ENCODE peak calls at places on chromosomes 11 and 22, in ten cellular contexts. One of them, this sample, is unnamed.
A peak's percentile ranks its signal among the peaks of the same experiment; 100 is the strongest.

GRCh38 chr11:45285931-45286632 is at the start of gene SYT13:
- DNase-seq in effector CD8-positive, alpha-beta T cell: no peak
- DNase-seq in stimulated activated CD4-positive, alpha-beta T cell treated with anti-CD3 and anti-CD28 coated beads, TNF-alpha, amount 100 ng/mL, for 1 hour: no peak
- DNase-seq in T-helper 2 cell: no peak
- DNase-seq in GM20000: no peak
- DNase-seq in CD8-positive, alpha-beta memory T cell: no peak
- DNase-seq in stimulated activated CD8-positive, alpha-beta memory T cell treated with anti-CD3 and anti-CD28 coated beads, Interleukin-15, amount 100 ng/mL, for 24 hours: no peak
- DNase-seq in activated T-helper 9 cell treated with anti-CD3 and anti-CD28 coated beads, Interleukin-2, amount 50 U/mL, for 16 hours: no peak
- DNase-seq in GM10248: no peak
- DNase-seq in fibroblast of the aortic adventitia: no peak
- DNase-seq in this sample: peak; percentile 30

GRCh38 chr22:26476705-26477340 is 6.8 kb downstream of the HPS4 start:
- DNase-seq in effector CD8-positive, alpha-beta T cell: no peak
- DNase-seq in stimulated activated CD4-positive, alpha-beta T cell treated with anti-CD3 and anti-CD28 coated beads, TNF-alpha, amount 100 ng/mL, for 1 hour: no peak
- DNase-seq in T-helper 2 cell: no peak
- DNase-seq in GM20000: no peak
- DNase-seq in CD8-positive, alpha-beta memory T cell: no peak
- DNase-seq in stimulated activated CD8-positive, alpha-beta memory T cell treated with anti-CD3 and anti-CD28 coated beads, Interleukin-15, amount 100 ng/mL, for 24 hours: no peak
- DNase-seq in activated T-helper 9 cell treated with anti-CD3 and anti-CD28 coated beads, Interleukin-2, amount 50 U/mL, for 16 hours: no peak
- DNase-seq in GM10248: no peak
- DNase-seq in fibroblast of the aortic adventitia: peak; percentile 46
- DNase-seq in this sample: no peak

GRCh38 chr11:70456921-70457532 is 58.7 kb downstream of the CTTN start:
- DNase-seq in effector CD8-positive, alpha-beta T cell: no peak
- DNase-seq in stimulated activated CD4-positive, alpha-beta T cell treated with anti-CD3 and anti-CD28 coated beads, TNF-alpha, amount 100 ng/mL, for 1 hour: no peak
- DNase-seq in T-helper 2 cell: no peak
- DNase-seq in GM20000: no peak
- DNase-seq in CD8-positive, alpha-beta memory T cell: no peak
- DNase-seq in stimulated activated CD8-positive, alpha-beta memory T cell treated with anti-CD3 and anti-CD28 coated beads, Interleukin-15, amount 100 ng/mL, for 24 hours: no peak
- DNase-seq in activated T-helper 9 cell treated with anti-CD3 and anti-CD28 coated beads, Interleukin-2, amount 50 U/mL, for 16 hours: no peak
- DNase-seq in GM10248: no peak
- DNase-seq in fibroblast of the aortic adventitia: peak; percentile 63
- DNase-seq in this sample: no peak

GRCh38 chr22:37661160-37661924 is 2.8 kb downstream of the PDXP start:
- DNase-seq in effector CD8-positive, alpha-beta T cell: no peak
- DNase-seq in stimulated activated CD4-positive, alpha-beta T cell treated with anti-CD3 and anti-CD28 coated beads, TNF-alpha, amount 100 ng/mL, for 1 hour: no peak
- DNase-seq in T-helper 2 cell: no peak
- DNase-seq in GM20000: no peak
- DNase-seq in CD8-positive, alpha-beta memory T cell: no peak
- DNase-seq in stimulated activated CD8-positive, alpha-beta memory T cell treated with anti-CD3 and anti-CD28 coated beads, Interleukin-15, amount 100 ng/mL, for 24 hours: no peak
- DNase-seq in activated T-helper 9 cell treated with anti-CD3 and anti-CD28 coated beads, Interleukin-2, amount 50 U/mL, for 16 hours: no peak
- DNase-seq in GM10248: no peak
- DNase-seq in fibroblast of the aortic adventitia: peak; percentile 73
- DNase-seq in this sample: no peak

GRCh38 chr11:107478922-107479321 is 21.3 kb upstream of the CWF19L2 start:
- DNase-seq in effector CD8-positive, alpha-beta T cell: no peak
- DNase-seq in stimulated activated CD4-positive, alpha-beta T cell treated with anti-CD3 and anti-CD28 coated beads, TNF-alpha, amount 100 ng/mL, for 1 hour: no peak
- DNase-seq in T-helper 2 cell: no peak
- DNase-seq in GM20000: no peak
- DNase-seq in CD8-positive, alpha-beta memory T cell: no peak
- DNase-seq in stimulated activated CD8-positive, alpha-beta memory T cell treated with anti-CD3 and anti-CD28 coated beads, Interleukin-15, amount 100 ng/mL, for 24 hours: no peak
- DNase-seq in activated T-helper 9 cell treated with anti-CD3 and anti-CD28 coated beads, Interleukin-2, amount 50 U/mL, for 16 hours: no peak
- DNase-seq in GM10248: no peak
- DNase-seq in fibroblast of the aortic adventitia: no peak
- DNase-seq in this sample: no peak

GRCh38 chr22:28989035-28989464 is 72.6 kb downstream of the C22orf31 start:
- DNase-seq in effector CD8-positive, alpha-beta T cell: no peak
- DNase-seq in stimulated activated CD4-positive, alpha-beta T cell treated with anti-CD3 and anti-CD28 coated beads, TNF-alpha, amount 100 ng/mL, for 1 hour: no peak
- DNase-seq in T-helper 2 cell: no peak
- DNase-seq in GM20000: no peak
- DNase-seq in CD8-positive, alpha-beta memory T cell: no peak
- DNase-seq in stimulated activated CD8-positive, alpha-beta memory T cell treated with anti-CD3 and anti-CD28 coated beads, Interleukin-15, amount 100 ng/mL, for 24 hours: no peak
- DNase-seq in activated T-helper 9 cell treated with anti-CD3 and anti-CD28 coated beads, Interleukin-2, amount 50 U/mL, for 16 hours: no peak
- DNase-seq in GM10248: peak; percentile 26
- DNase-seq in fibroblast of the aortic adventitia: no peak
- DNase-seq in this sample: no peak

GRCh38 chr11:48024635-48025071 is 44.3 kb downstream of the PTPRJ start:
- DNase-seq in effector CD8-positive, alpha-beta T cell: no peak
- DNase-seq in stimulated activated CD4-positive, alpha-beta T cell treated with anti-CD3 and anti-CD28 coated beads, TNF-alpha, amount 100 ng/mL, for 1 hour: no peak
- DNase-seq in T-helper 2 cell: no peak
- DNase-seq in GM20000: no peak
- DNase-seq in CD8-positive, alpha-beta memory T cell: no peak
- DNase-seq in stimulated activated CD8-positive, alpha-beta memory T cell treated with anti-CD3 and anti-CD28 coated beads, Interleukin-15, amount 100 ng/mL, for 24 hours: no peak
- DNase-seq in activated T-helper 9 cell treated with anti-CD3 and anti-CD28 coated beads, Interleukin-2, amount 50 U/mL, for 16 hours: no peak
- DNase-seq in GM10248: no peak
- DNase-seq in fibroblast of the aortic adventitia: no peak
- DNase-seq in this sample: no peak

GRCh38 chr11:97937501-97937900 is 1083.2 kb upstream of the CNTN5 start:
- DNase-seq in effector CD8-positive, alpha-beta T cell: no peak
- DNase-seq in stimulated activated CD4-positive, alpha-beta T cell treated with anti-CD3 and anti-CD28 coated beads, TNF-alpha, amount 100 ng/mL, for 1 hour: no peak
- DNase-seq in T-helper 2 cell: no peak
- DNase-seq in GM20000: no peak
- DNase-seq in CD8-positive, alpha-beta memory T cell: no peak
- DNase-seq in stimulated activated CD8-positive, alpha-beta memory T cell treated with anti-CD3 and anti-CD28 coated beads, Interleukin-15, amount 100 ng/mL, for 24 hours: no peak
- DNase-seq in activated T-helper 9 cell treated with anti-CD3 and anti-CD28 coated beads, Interleukin-2, amount 50 U/mL, for 16 hours: no peak
- DNase-seq in GM10248: no peak
- DNase-seq in fibroblast of the aortic adventitia: peak; percentile 78
- DNase-seq in this sample: no peak

GRCh38 chr11:11978792-11979486 is 29.5 kb downstream of the DKK3 start:
- DNase-seq in effector CD8-positive, alpha-beta T cell: no peak
- DNase-seq in stimulated activated CD4-positive, alpha-beta T cell treated with anti-CD3 and anti-CD28 coated beads, TNF-alpha, amount 100 ng/mL, for 1 hour: no peak
- DNase-seq in T-helper 2 cell: no peak
- DNase-seq in GM20000: no peak
- DNase-seq in CD8-positive, alpha-beta memory T cell: no peak
- DNase-seq in stimulated activated CD8-positive, alpha-beta memory T cell treated with anti-CD3 and anti-CD28 coated beads, Interleukin-15, amount 100 ng/mL, for 24 hours: no peak
- DNase-seq in activated T-helper 9 cell treated with anti-CD3 and anti-CD28 coated beads, Interleukin-2, amount 50 U/mL, for 16 hours: no peak
- DNase-seq in GM10248: no peak
- DNase-seq in fibroblast of the aortic adventitia: peak; percentile 84
- DNase-seq in this sample: no peak

GRCh38 chr11:279966-280761 is 2.0 kb downstream of the NLRP6 start:
- DNase-seq in effector CD8-positive, alpha-beta T cell: no peak
- DNase-seq in stimulated activated CD4-positive, alpha-beta T cell treated with anti-CD3 and anti-CD28 coated beads, TNF-alpha, amount 100 ng/mL, for 1 hour: no peak
- DNase-seq in T-helper 2 cell: no peak
- DNase-seq in GM20000: peak; percentile 72
- DNase-seq in CD8-positive, alpha-beta memory T cell: no peak
- DNase-seq in stimulated activated CD8-positive, alpha-beta memory T cell treated with anti-CD3 and anti-CD28 coated beads, Interleukin-15, amount 100 ng/mL, for 24 hours: no peak
- DNase-seq in activated T-helper 9 cell treated with anti-CD3 and anti-CD28 coated beads, Interleukin-2, amount 50 U/mL, for 16 hours: no peak
- DNase-seq in GM10248: no peak
- DNase-seq in fibroblast of the aortic adventitia: no peak
- DNase-seq in this sample: no peak

GRCh38 chr11:107102692-107103463 is 84.6 kb upstream of the GUCY1A2 start:
- DNase-seq in effector CD8-positive, alpha-beta T cell: no peak
- DNase-seq in stimulated activated CD4-positive, alpha-beta T cell treated with anti-CD3 and anti-CD28 coated beads, TNF-alpha, amount 100 ng/mL, for 1 hour: no peak
- DNase-seq in T-helper 2 cell: no peak
- DNase-seq in GM20000: no peak
- DNase-seq in CD8-positive, alpha-beta memory T cell: no peak
- DNase-seq in stimulated activated CD8-positive, alpha-beta memory T cell treated with anti-CD3 and anti-CD28 coated beads, Interleukin-15, amount 100 ng/mL, for 24 hours: no peak
- DNase-seq in activated T-helper 9 cell treated with anti-CD3 and anti-CD28 coated beads, Interleukin-2, amount 50 U/mL, for 16 hours: no peak
- DNase-seq in GM10248: no peak
- DNase-seq in fibroblast of the aortic adventitia: no peak
- DNase-seq in this sample: no peak

GRCh38 chr22:46057206-46057605 is 80.2 kb upstream of the WNT7B start:
- DNase-seq in effector CD8-positive, alpha-beta T cell: no peak
- DNase-seq in stimulated activated CD4-positive, alpha-beta T cell treated with anti-CD3 and anti-CD28 coated beads, TNF-alpha, amount 100 ng/mL, for 1 hour: no peak
- DNase-seq in T-helper 2 cell: no peak
- DNase-seq in GM20000: no peak
- DNase-seq in CD8-positive, alpha-beta memory T cell: no peak
- DNase-seq in stimulated activated CD8-positive, alpha-beta memory T cell treated with anti-CD3 and anti-CD28 coated beads, Interleukin-15, amount 100 ng/mL, for 24 hours: no peak
- DNase-seq in activated T-helper 9 cell treated with anti-CD3 and anti-CD28 coated beads, Interleukin-2, amount 50 U/mL, for 16 hours: no peak
- DNase-seq in GM10248: no peak
- DNase-seq in fibroblast of the aortic adventitia: peak; percentile 62
- DNase-seq in this sample: no peak

GRCh38 chr11:126225266-126225665 is 13.7 kb downstream of the FAM118B start:
- DNase-seq in effector CD8-positive, alpha-beta T cell: no peak
- DNase-seq in stimulated activated CD4-positive, alpha-beta T cell treated with anti-CD3 and anti-CD28 coated beads, TNF-alpha, amount 100 ng/mL, for 1 hour: no peak
- DNase-seq in T-helper 2 cell: no peak
- DNase-seq in GM20000: no peak
- DNase-seq in CD8-positive, alpha-beta memory T cell: no peak
- DNase-seq in stimulated activated CD8-positive, alpha-beta memory T cell treated with anti-CD3 and anti-CD28 coated beads, Interleukin-15, amount 100 ng/mL, for 24 hours: no peak
- DNase-seq in activated T-helper 9 cell treated with anti-CD3 and anti-CD28 coated beads, Interleukin-2, amount 50 U/mL, for 16 hours: no peak
- DNase-seq in GM10248: no peak
- DNase-seq in fibroblast of the aortic adventitia: no peak
- DNase-seq in this sample: no peak

GRCh38 chr22:38657248-38657909 is 941 bp downstream of the CBY1 start:
- DNase-seq in effector CD8-positive, alpha-beta T cell: peak; percentile 9
- DNase-seq in stimulated activated CD4-positive, alpha-beta T cell treated with anti-CD3 and anti-CD28 coated beads, TNF-alpha, amount 100 ng/mL, for 1 hour: no peak
- DNase-seq in T-helper 2 cell: peak; percentile 23
- DNase-seq in GM20000: peak; percentile 61
- DNase-seq in CD8-positive, alpha-beta memory T cell: peak; percentile 17
- DNase-seq in stimulated activated CD8-positive, alpha-beta memory T cell treated with anti-CD3 and anti-CD28 coated beads, Interleukin-15, amount 100 ng/mL, for 24 hours: no peak
- DNase-seq in activated T-helper 9 cell treated with anti-CD3 and anti-CD28 coated beads, Interleukin-2, amount 50 U/mL, for 16 hours: peak; percentile 3
- DNase-seq in GM10248: peak; percentile 53
- DNase-seq in fibroblast of the aortic adventitia: peak; percentile 3
- DNase-seq in this sample: no peak

GRCh38 chr11:111663820-111664219 is 61.6 kb downstream of the SIK2 start:
- DNase-seq in effector CD8-positive, alpha-beta T cell: no peak
- DNase-seq in stimulated activated CD4-positive, alpha-beta T cell treated with anti-CD3 and anti-CD28 coated beads, TNF-alpha, amount 100 ng/mL, for 1 hour: no peak
- DNase-seq in T-helper 2 cell: no peak
- DNase-seq in GM20000: no peak
- DNase-seq in CD8-positive, alpha-beta memory T cell: no peak
- DNase-seq in stimulated activated CD8-positive, alpha-beta memory T cell treated with anti-CD3 and anti-CD28 coated beads, Interleukin-15, amount 100 ng/mL, for 24 hours: no peak
- DNase-seq in activated T-helper 9 cell treated with anti-CD3 and anti-CD28 coated beads, Interleukin-2, amount 50 U/mL, for 16 hours: no peak
- DNase-seq in GM10248: no peak
- DNase-seq in fibroblast of the aortic adventitia: peak; percentile 28
- DNase-seq in this sample: no peak

GRCh38 chr22:40733919-40734318 is 54.6 kb downstream of the MCHR1 start:
- DNase-seq in effector CD8-positive, alpha-beta T cell: no peak
- DNase-seq in stimulated activated CD4-positive, alpha-beta T cell treated with anti-CD3 and anti-CD28 coated beads, TNF-alpha, amount 100 ng/mL, for 1 hour: no peak
- DNase-seq in T-helper 2 cell: no peak
- DNase-seq in GM20000: no peak
- DNase-seq in CD8-positive, alpha-beta memory T cell: no peak
- DNase-seq in stimulated activated CD8-positive, alpha-beta memory T cell treated with anti-CD3 and anti-CD28 coated beads, Interleukin-15, amount 100 ng/mL, for 24 hours: no peak
- DNase-seq in activated T-helper 9 cell treated with anti-CD3 and anti-CD28 coated beads, Interleukin-2, amount 50 U/mL, for 16 hours: no peak
- DNase-seq in GM10248: no peak
- DNase-seq in fibroblast of the aortic adventitia: no peak
- DNase-seq in this sample: no peak

GRCh38 chr11:70448983-70449567 is 50.7 kb downstream of the CTTN start:
- DNase-seq in effector CD8-positive, alpha-beta T cell: no peak
- DNase-seq in stimulated activated CD4-positive, alpha-beta T cell treated with anti-CD3 and anti-CD28 coated beads, TNF-alpha, amount 100 ng/mL, for 1 hour: no peak
- DNase-seq in T-helper 2 cell: no peak
- DNase-seq in GM20000: no peak
- DNase-seq in CD8-positive, alpha-beta memory T cell: no peak
- DNase-seq in stimulated activated CD8-positive, alpha-beta memory T cell treated with anti-CD3 and anti-CD28 coated beads, Interleukin-15, amount 100 ng/mL, for 24 hours: no peak
- DNase-seq in activated T-helper 9 cell treated with anti-CD3 and anti-CD28 coated beads, Interleukin-2, amount 50 U/mL, for 16 hours: no peak
- DNase-seq in GM10248: no peak
- DNase-seq in fibroblast of the aortic adventitia: no peak
- DNase-seq in this sample: no peak